ENCODE peak calls at places on chromosomes 11 and 22, in five cellular contexts. One of them, this sample, is unnamed. For H3K36me3, the result is how much of the 10 kb centered on the place peaks cover.

GRCh38 chr22:27317961-27318360 is 483.6 kb downstream of the MN1 start:
- DNase-seq in neural progenitor cell: no peak
- DNase-seq in GM23248: no peak
- DNase-seq in PC-3: no peak
- DNase-seq in GM23338: no peak
- DNase-seq in this sample: peak

GRCh38 chr11:73342633-73343032 is 33.6 kb upstream of the RELT start:
- DNase-seq in neural progenitor cell: peak
- DNase-seq in GM23248: peak
- DNase-seq in PC-3: peak
- DNase-seq in GM23338: peak
- DNase-seq in this sample: peak

GRCh38 chr11:125049393-125049792 is 13.7 kb upstream of the SLC37A2 start:
- DNase-seq in neural progenitor cell: no peak
- DNase-seq in GM23248: no peak
- DNase-seq in PC-3: no peak
- DNase-seq in GM23338: no peak
- DNase-seq in this sample: no peak

GRCh38 chr11:32794439-32794838 is at the start of gene CCDC73:
- DNase-seq in neural progenitor cell: no peak
- DNase-seq in GM23248: no peak
- DNase-seq in PC-3: no peak
- DNase-seq in GM23338: no peak
- DNase-seq in this sample: no peak

GRCh38 chr22:35329114-35329847 is 29.6 kb downstream of the TOM1 start:
- DNase-seq in neural progenitor cell: no peak
- DNase-seq in GM23248: no peak
- DNase-seq in PC-3: peak
- DNase-seq in GM23338: no peak
- DNase-seq in this sample: no peak

GRCh38 chr22:27662359-27663030 is 139.1 kb downstream of the MN1 start:
- DNase-seq in neural progenitor cell: no peak
- DNase-seq in GM23248: no peak
- DNase-seq in PC-3: no peak
- DNase-seq in GM23338: no peak
- DNase-seq in this sample: peak

GRCh38 chr11:69293087-69293486 is 868 bp upstream of the MYEOV start:
- DNase-seq in neural progenitor cell: peak
- DNase-seq in GM23248: no peak
- DNase-seq in PC-3: peak
- DNase-seq in GM23338: no peak
- DNase-seq in this sample: no peak

GRCh38 chr22:49015993-49016908 is 811.4 kb downstream of the BRD1 start:
- DNase-seq in neural progenitor cell: no peak
- DNase-seq in GM23248: no peak
- DNase-seq in PC-3: no peak
- DNase-seq in GM23338: no peak
- DNase-seq in this sample: no peak

GRCh38 chr11:102007567-102008437 is 39.4 kb upstream of the CFAP300 start:
- DNase-seq in neural progenitor cell: peak
- DNase-seq in GM23248: peak
- DNase-seq in PC-3: peak
- DNase-seq in GM23338: peak
- DNase-seq in this sample: peak

GRCh38 chr11:50379484-50379883 is 346.8 kb downstream of the OR4C45 start:
- DNase-seq in neural progenitor cell: no peak
- DNase-seq in GM23248: no peak
- DNase-seq in PC-3: no peak
- DNase-seq in GM23338: no peak
- DNase-seq in this sample: no peak

GRCh38 chr22:39341179-39341578 is 8.6 kb upstream of the SYNGR1 start:
- DNase-seq in neural progenitor cell: no peak
- DNase-seq in GM23248: no peak
- DNase-seq in PC-3: no peak
- DNase-seq in GM23338: no peak
- DNase-seq in this sample: no peak

GRCh38 chr22:19687561-19688300 is 26.6 kb upstream of the SEPTIN5 start:
- DNase-seq in neural progenitor cell: no peak
- DNase-seq in GM23248: peak
- DNase-seq in PC-3: no peak
- DNase-seq in GM23338: no peak
- DNase-seq in this sample: no peak

GRCh38 chr11:119964136-119965025 is 173.5 kb downstream of the TRIM29 start:
- DNase-seq in neural progenitor cell: peak
- DNase-seq in GM23248: no peak
- DNase-seq in PC-3: no peak
- DNase-seq in GM23338: peak
- DNase-seq in this sample: no peak

GRCh38 chr11:132427611-132428010 is 1057.2 kb downstream of the NTM start:
- DNase-seq in neural progenitor cell: no peak
- DNase-seq in GM23248: peak
- DNase-seq in PC-3: no peak
- DNase-seq in GM23338: no peak
- DNase-seq in this sample: no peak

GRCh38 chr22:33519974-33520903 is 400.0 kb downstream of the LARGE1 start:
- DNase-seq in neural progenitor cell: no peak
- DNase-seq in GM23248: no peak
- DNase-seq in PC-3: no peak
- DNase-seq in GM23338: no peak
- DNase-seq in this sample: no peak

GRCh38 chr11:76610871-76611475 is 59.6 kb downstream of the LRRC32 start:
- DNase-seq in neural progenitor cell: no peak
- DNase-seq in GM23248: no peak
- DNase-seq in PC-3: no peak
- DNase-seq in GM23338: no peak
- DNase-seq in this sample: no peak

GRCh38 chr22:45537734-45538181 is 35.1 kb downstream of the FBLN1 start:
- DNase-seq in neural progenitor cell: no peak
- DNase-seq in GM23248: peak
- DNase-seq in PC-3: no peak
- DNase-seq in GM23338: no peak
- DNase-seq in this sample: peak

GRCh38 chr11:61347916-61348461 is 13.7 kb downstream of the CYB561A3 start:
- DNase-seq in neural progenitor cell: no peak
- DNase-seq in GM23248: no peak
- DNase-seq in PC-3: no peak
- DNase-seq in GM23338: peak
- DNase-seq in this sample: no peak

GRCh38 chr11:32374261-32374711 is 61.1 kb downstream of the WT1 start:
- DNase-seq in neural progenitor cell: peak
- DNase-seq in GM23248: peak
- DNase-seq in PC-3: peak
- DNase-seq in GM23338: peak
- DNase-seq in this sample: peak

GRCh38 chr11:115887316-115887715 is 383.1 kb upstream of the CADM1 start:
- DNase-seq in neural progenitor cell: no peak
- DNase-seq in GM23248: no peak
- DNase-seq in PC-3: no peak
- DNase-seq in GM23338: no peak
- DNase-seq in this sample: no peak

GRCh38 chr11:60957188-60957587 is 5.2 kb upstream of the SLC15A3 start:
- DNase-seq in neural progenitor cell: no peak
- DNase-seq in GM23248: peak
- DNase-seq in PC-3: no peak
- DNase-seq in GM23338: no peak
- DNase-seq in this sample: no peak

GRCh38 chr11:133047036-133047800 is 485.1 kb downstream of the OPCML start:
- DNase-seq in neural progenitor cell: no peak
- DNase-seq in GM23248: peak
- DNase-seq in PC-3: no peak
- DNase-seq in GM23338: no peak
- DNase-seq in this sample: no peak

GRCh38 chr11:8872017-8872416 is 39.0 kb upstream of the AKIP1 start:
- DNase-seq in neural progenitor cell: no peak
- DNase-seq in GM23248: peak
- DNase-seq in PC-3: no peak
- DNase-seq in GM23338: no peak
- DNase-seq in this sample: no peak

GRCh38 chr11:74345420-74345819 is 34.0 kb upstream of the P4HA3 start:
- DNase-seq in neural progenitor cell: no peak
- DNase-seq in GM23248: no peak
- DNase-seq in PC-3: no peak
- DNase-seq in GM23338: no peak
- DNase-seq in this sample: no peak

DNA sequence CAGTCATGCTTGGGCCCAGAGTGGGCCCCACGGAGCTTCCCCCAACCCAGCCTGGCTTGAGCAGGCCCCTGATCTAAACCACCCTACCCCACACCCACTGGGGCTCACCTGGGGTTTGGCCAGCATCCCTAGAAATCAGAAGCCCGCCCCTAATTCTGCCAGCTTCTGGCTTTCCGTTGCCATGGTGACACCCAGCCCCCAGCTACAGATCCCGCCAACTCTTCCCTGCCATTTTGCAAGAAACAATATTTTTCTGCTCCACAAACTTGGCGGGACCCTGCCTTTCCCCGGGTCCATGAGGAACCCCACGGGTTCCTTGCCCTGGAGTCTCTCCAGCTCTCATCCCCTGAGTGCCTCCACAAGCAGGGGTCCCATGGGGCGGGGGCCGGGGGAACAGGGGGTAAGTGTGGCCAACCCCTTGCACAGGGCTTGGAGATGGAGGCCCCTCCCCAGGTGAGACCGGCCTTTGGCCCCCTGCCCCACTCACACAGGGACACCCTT is 90.0 kb downstream of the CDKN1C start:
- DNase-seq in neural progenitor cell: no peak
- DNase-seq in GM23248: no peak
- DNase-seq in PC-3: no peak
- DNase-seq in GM23338: no peak
- DNase-seq in this sample: no peak
- TF ChIP-seq EZH2phosphoT487 in neural progenitor cell: no peak
- TF ChIP-seq EZH2phosphoT487 in GM23248: no peak
- TF ChIP-seq EZH2phosphoT487 in PC-3: no peak
- TF ChIP-seq EZH2phosphoT487 in GM23338: no peak
- TF ChIP-seq EZH2phosphoT487 in this sample: no peak

GRCh38 chr11:65115361-65116082 is 2.0 kb downstream of the ZNHIT2 start:
- DNase-seq in neural progenitor cell: no peak
- DNase-seq in GM23248: no peak
- DNase-seq in PC-3: no peak
- DNase-seq in GM23338: no peak
- DNase-seq in this sample: no peak
- H3K36me3 ChIP-seq in neural progenitor cell: under half
- H3K36me3 ChIP-seq in GM23248: under half
- H3K36me3 ChIP-seq in PC-3: under half
- H3K36me3 ChIP-seq in GM23338: under half
- H3K36me3 ChIP-seq in this sample: under half

DNA sequence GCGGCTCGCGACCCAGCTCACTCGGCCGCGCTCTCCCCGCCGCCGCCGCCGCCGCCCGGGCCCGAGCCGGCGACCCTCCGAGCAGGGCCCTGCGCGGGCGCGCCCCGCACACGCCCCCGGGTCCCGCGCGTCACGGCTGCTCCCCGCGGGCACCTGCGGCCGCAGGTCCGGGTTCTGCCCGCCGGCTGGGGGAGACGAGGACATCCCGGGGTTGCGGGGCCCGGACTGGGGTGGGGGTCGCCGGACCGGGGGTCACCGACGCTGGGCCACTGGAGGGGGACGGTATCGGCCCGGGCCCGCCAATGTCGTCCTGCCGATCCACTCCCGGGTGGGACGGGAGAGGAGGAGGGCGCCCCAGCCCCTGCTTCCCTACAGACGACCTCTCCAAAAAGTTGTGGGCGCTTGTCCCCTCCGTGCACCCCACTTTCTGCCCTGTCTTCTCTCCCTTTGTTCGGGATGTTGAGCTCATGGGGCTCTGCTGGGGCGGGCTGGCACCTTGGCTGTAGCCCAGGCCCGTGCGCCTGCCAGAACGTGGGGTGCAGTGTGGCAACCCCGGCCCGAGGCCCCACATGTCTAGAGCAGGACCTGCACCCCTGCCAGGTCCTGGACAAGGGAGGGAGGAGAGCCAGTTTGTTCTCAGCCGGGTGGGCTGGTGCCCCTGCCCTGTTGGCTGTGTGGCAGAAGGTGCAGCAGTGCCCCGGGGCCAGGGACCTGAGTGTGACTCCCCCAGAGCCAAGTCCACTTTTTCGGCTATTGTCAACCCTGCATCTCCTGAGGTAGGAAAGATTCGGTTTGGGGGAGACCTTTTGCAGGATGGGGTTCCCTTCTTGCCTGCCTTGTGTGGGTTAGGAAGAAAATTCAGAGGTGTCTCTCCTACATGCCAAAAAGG is 40.2 kb upstream of the CELSR1 start:
- DNase-seq in neural progenitor cell: peak
- DNase-seq in GM23248: peak
- DNase-seq in PC-3: no peak
- DNase-seq in GM23338: no peak
- DNase-seq in this sample: peak
- TF ChIP-seq EZH2phosphoT487 in neural progenitor cell: no peak
- TF ChIP-seq EZH2phosphoT487 in GM23248: no peak
- TF ChIP-seq EZH2phosphoT487 in PC-3: no peak
- TF ChIP-seq EZH2phosphoT487 in GM23338: no peak
- TF ChIP-seq EZH2phosphoT487 in this sample: no peak

GRCh38 chr22:20738394-20739089 is 35.4 kb upstream of the SERPIND1 start:
- DNase-seq in neural progenitor cell: no peak
- DNase-seq in GM23248: no peak
- DNase-seq in PC-3: no peak
- DNase-seq in GM23338: no peak
- DNase-seq in this sample: no peak
- H3K36me3 ChIP-seq in neural progenitor cell: under half
- H3K36me3 ChIP-seq in GM23248: under half
- H3K36me3 ChIP-seq in PC-3: under half
- H3K36me3 ChIP-seq in GM23338: under half
- H3K36me3 ChIP-seq in this sample: under half

GRCh38 chr11:64357446-64357845 is 1.5 kb upstream of the RPS6KA4 start:
- DNase-seq in neural progenitor cell: no peak
- DNase-seq in GM23248: no peak
- DNase-seq in PC-3: no peak
- DNase-seq in GM23338: no peak
- DNase-seq in this sample: no peak
- TF ChIP-seq EZH2phosphoT487 in neural progenitor cell: no peak
- TF ChIP-seq EZH2phosphoT487 in GM23248: no peak
- TF ChIP-seq EZH2phosphoT487 in PC-3: no peak
- TF ChIP-seq EZH2phosphoT487 in GM23338: no peak
- TF ChIP-seq EZH2phosphoT487 in this sample: no peak

DNA sequence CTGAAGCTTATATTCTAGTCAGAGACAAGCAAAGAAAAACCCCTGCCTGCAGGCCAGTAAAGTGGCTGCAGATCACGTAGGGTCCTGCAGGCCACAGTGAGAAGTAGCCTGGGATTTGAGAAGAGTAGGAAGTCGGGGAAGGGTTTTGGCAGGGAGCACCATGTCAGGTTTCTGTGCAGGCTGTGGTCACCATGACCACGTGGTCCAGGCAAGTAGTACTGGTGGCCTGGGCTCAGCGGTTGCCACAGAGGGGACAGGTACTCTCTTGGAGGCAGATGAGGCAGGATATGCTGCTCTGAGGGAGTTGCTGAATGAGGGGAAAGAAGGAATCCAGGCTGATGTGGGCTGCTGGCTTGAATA is 46.6 kb downstream of the PISD start:
- DNase-seq in neural progenitor cell: no peak
- DNase-seq in GM23248: no peak
- DNase-seq in PC-3: no peak
- DNase-seq in GM23338: no peak
- DNase-seq in this sample: no peak
- H3K36me3 ChIP-seq in neural progenitor cell: under half
- H3K36me3 ChIP-seq in GM23248: under half
- H3K36me3 ChIP-seq in PC-3: under half
- H3K36me3 ChIP-seq in GM23338: under half
- H3K36me3 ChIP-seq in this sample: under half

GRCh38 chr11:14764899-14765527 is 121.4 kb downstream of the PDE3B start:
- DNase-seq in neural progenitor cell: no peak
- DNase-seq in GM23248: peak
- DNase-seq in PC-3: peak
- DNase-seq in GM23338: no peak
- DNase-seq in this sample: no peak
- TF ChIP-seq EZH2phosphoT487 in neural progenitor cell: no peak
- TF ChIP-seq EZH2phosphoT487 in GM23248: no peak
- TF ChIP-seq EZH2phosphoT487 in PC-3: no peak
- TF ChIP-seq EZH2phosphoT487 in GM23338: no peak
- TF ChIP-seq EZH2phosphoT487 in this sample: no peak

This sample was measured in hepatocyte.